ENCODE peak calls at places on chromosomes 3 and 15, in nine cellular contexts. One of them, this sample, is unnamed.

GRCh38 chr3:143442761-143443477 is 323.3 kb downstream of the CHST2 start:
- DNase-seq in M059J: peak
- DNase-seq in GM10248: no peak
- DNase-seq in foreskin keratinocyte: no peak
- DNase-seq in stomach: no peak
- DNase-seq in fibroblast of lung: peak
- DNase-seq in heart left ventricle: no peak
- DNase-seq in NCI-H1105 treated with DMSO at 0.1 percent for 48 hours: no peak
- DNase-seq in A673: no peak
- DNase-seq in this sample: no peak

GRCh38 chr3:171261487-171261886 is 198.7 kb downstream of the TNIK start:
- DNase-seq in fibroblast of lung: peak
- DNase-seq in foreskin keratinocyte: peak
- DNase-seq in M059J: peak
- DNase-seq in stomach: peak
- DNase-seq in GM10248: no peak
- DNase-seq in NCI-H1105 treated with DMSO at 0.1 percent for 48 hours: no peak
- DNase-seq in A673: no peak
- DNase-seq in heart left ventricle: no peak
- DNase-seq in this sample: no peak

GRCh38 chr3:33597257-33597689 is 120.8 kb downstream of the CLASP2 start:
- DNase-seq in M059J: no peak
- DNase-seq in stomach: no peak
- DNase-seq in heart left ventricle: no peak
- DNase-seq in NCI-H1105 treated with DMSO at 0.1 percent for 48 hours: no peak
- DNase-seq in foreskin keratinocyte: no peak
- DNase-seq in GM10248: no peak
- DNase-seq in A673: no peak
- DNase-seq in fibroblast of lung: no peak
- DNase-seq in this sample: no peak

GRCh38 chr15:99618941-99619411 is 53.2 kb downstream of the MEF2A start:
- DNase-seq in GM10248: no peak
- DNase-seq in foreskin keratinocyte: peak
- DNase-seq in fibroblast of lung: peak
- DNase-seq in stomach: no peak
- DNase-seq in M059J: no peak
- DNase-seq in heart left ventricle: no peak
- DNase-seq in NCI-H1105 treated with DMSO at 0.1 percent for 48 hours: no peak
- DNase-seq in A673: no peak
- DNase-seq in this sample: no peak

GRCh38 chr15:34206016-34206415 is 3.9 kb downstream of the KATNBL1 start:
- DNase-seq in NCI-H1105 treated with DMSO at 0.1 percent for 48 hours: no peak
- DNase-seq in foreskin keratinocyte: peak
- DNase-seq in heart left ventricle: no peak
- DNase-seq in GM10248: no peak
- DNase-seq in A673: no peak
- DNase-seq in stomach: no peak
- DNase-seq in M059J: peak
- DNase-seq in fibroblast of lung: peak
- DNase-seq in this sample: no peak

GRCh38 chr15:90513448-90513847 is 16.3 kb upstream of the CRTC3 start:
- DNase-seq in M059J: peak
- DNase-seq in stomach: no peak
- DNase-seq in foreskin keratinocyte: no peak
- DNase-seq in fibroblast of lung: peak
- DNase-seq in NCI-H1105 treated with DMSO at 0.1 percent for 48 hours: no peak
- DNase-seq in heart left ventricle: no peak
- DNase-seq in A673: no peak
- DNase-seq in GM10248: no peak
- DNase-seq in this sample: no peak

GRCh38 chr3:70064194-70064787 is 64.8 kb downstream of the SAMMSON start:
- DNase-seq in fibroblast of lung: peak
- DNase-seq in M059J: peak
- DNase-seq in heart left ventricle: no peak
- DNase-seq in GM10248: peak
- DNase-seq in NCI-H1105 treated with DMSO at 0.1 percent for 48 hours: peak
- DNase-seq in A673: peak
- DNase-seq in foreskin keratinocyte: peak
- DNase-seq in stomach: no peak
- DNase-seq in this sample: no peak

GRCh38 chr3:3097958-3098357 is 12.2 kb downstream of the IL5RA start:
- DNase-seq in A673: no peak
- DNase-seq in fibroblast of lung: no peak
- DNase-seq in heart left ventricle: no peak
- DNase-seq in NCI-H1105 treated with DMSO at 0.1 percent for 48 hours: no peak
- DNase-seq in stomach: no peak
- DNase-seq in foreskin keratinocyte: no peak
- DNase-seq in GM10248: no peak
- DNase-seq in M059J: no peak
- DNase-seq in this sample: no peak

GRCh38 chr3:126765187-126766069 is 61.4 kb downstream of the CHCHD6 start:
- DNase-seq in stomach: no peak
- DNase-seq in NCI-H1105 treated with DMSO at 0.1 percent for 48 hours: no peak
- DNase-seq in fibroblast of lung: no peak
- DNase-seq in foreskin keratinocyte: no peak
- DNase-seq in GM10248: no peak
- DNase-seq in M059J: no peak
- DNase-seq in heart left ventricle: peak
- DNase-seq in A673: no peak
- DNase-seq in this sample: no peak

GRCh38 chr15:39785806-39786205 is 3.2 kb upstream of the FSIP1 start:
- DNase-seq in fibroblast of lung: no peak
- DNase-seq in M059J: no peak
- DNase-seq in heart left ventricle: no peak
- DNase-seq in NCI-H1105 treated with DMSO at 0.1 percent for 48 hours: no peak
- DNase-seq in stomach: no peak
- DNase-seq in foreskin keratinocyte: no peak
- DNase-seq in A673: no peak
- DNase-seq in GM10248: no peak
- DNase-seq in this sample: no peak

This sample was measured in right lobe of liver.